ENCODE peak calls at places on chromosomes 5 and 9, in four cellular contexts. One of them, this sample, is unnamed.

GRCh38 chr5:16863380-16864007 is 72.6 kb downstream of the MYO10 start:
- DNase-seq in mesothelial cell of epicardium: no peak
- DNase-seq in kidney epithelial cell: no peak
- DNase-seq in left ventricle myocardium inferior: no peak
- DNase-seq in this sample: no peak

GRCh38 chr9:16728128-16728505 is 142.4 kb downstream of the BNC2 start:
- DNase-seq in kidney epithelial cell: no peak
- DNase-seq in left ventricle myocardium inferior: no peak
- DNase-seq in mesothelial cell of epicardium: no peak
- DNase-seq in this sample: no peak

GRCh38 chr5:95887977-95888376 is 65.5 kb upstream of the GLRX start:
- DNase-seq in kidney epithelial cell: no peak
- DNase-seq in left ventricle myocardium inferior: no peak
- DNase-seq in mesothelial cell of epicardium: no peak
- DNase-seq in this sample: no peak

GRCh38 chr5:174459071-174459702 is 265.2 kb upstream of the MSX2 start:
- DNase-seq in kidney epithelial cell: no peak
- DNase-seq in mesothelial cell of epicardium: no peak
- DNase-seq in left ventricle myocardium inferior: no peak
- DNase-seq in this sample: no peak

GRCh38 chr9:115396071-115396529 is 278.1 kb upstream of the TNC start:
- DNase-seq in mesothelial cell of epicardium: no peak
- DNase-seq in kidney epithelial cell: no peak
- DNase-seq in left ventricle myocardium inferior: no peak
- DNase-seq in this sample: no peak

GRCh38 chr5:100867039-100867562 is 36.0 kb downstream of the ST8SIA4 start:
- DNase-seq in mesothelial cell of epicardium: no peak
- DNase-seq in kidney epithelial cell: no peak
- DNase-seq in left ventricle myocardium inferior: no peak
- DNase-seq in this sample: no peak

GRCh38 chr5:57887851-57888621 is 405.4 kb upstream of the ACTBL2 start:
- DNase-seq in left ventricle myocardium inferior: no peak
- DNase-seq in mesothelial cell of epicardium: no peak
- DNase-seq in kidney epithelial cell: peak; percentile 31
- DNase-seq in this sample: no peak

GRCh38 chr5:133403741-133404364 is 208.5 kb downstream of the FSTL4 start:
- DNase-seq in kidney epithelial cell: no peak
- DNase-seq in left ventricle myocardium inferior: no peak
- DNase-seq in mesothelial cell of epicardium: no peak
- DNase-seq in this sample: no peak

GRCh38 chr9:136007906-136008692 is 46.9 kb upstream of the UBAC1 start:
- DNase-seq in kidney epithelial cell: peak; percentile 35
- DNase-seq in mesothelial cell of epicardium: no peak
- DNase-seq in left ventricle myocardium inferior: no peak
- DNase-seq in this sample: no peak

GRCh38 chr5:159290741-159291140 is 27.7 kb downstream of the UBLCP1 start:
- DNase-seq in left ventricle myocardium inferior: no peak
- DNase-seq in kidney epithelial cell: no peak
- DNase-seq in mesothelial cell of epicardium: no peak
- DNase-seq in this sample: no peak

GRCh38 chr5:159286420-159287035 is 23.4 kb downstream of the UBLCP1 start:
- DNase-seq in kidney epithelial cell: no peak
- DNase-seq in mesothelial cell of epicardium: no peak
- DNase-seq in left ventricle myocardium inferior: no peak
- DNase-seq in this sample: no peak
- TF ChIP-seq CTCF in kidney epithelial cell: peak; percentile 35
- TF ChIP-seq CTCF in mesothelial cell of epicardium: no peak
- TF ChIP-seq CTCF in left ventricle myocardium inferior: peak; percentile 60
- TF ChIP-seq CTCF in this sample: peak; percentile 56

GRCh38 chr9:4859035-4859434 is 66.3 kb downstream of the RCL1 start:
- DNase-seq in kidney epithelial cell: no peak
- DNase-seq in left ventricle myocardium inferior: no peak
- DNase-seq in mesothelial cell of epicardium: no peak
- DNase-seq in this sample: no peak

GRCh38 chr9:4860383-4860782 is 67.6 kb downstream of the RCL1 start:
- DNase-seq in left ventricle myocardium inferior: no peak
- DNase-seq in kidney epithelial cell: no peak
- DNase-seq in mesothelial cell of epicardium: no peak
- DNase-seq in this sample: no peak

GRCh38 chr9:4854191-4854590 is 61.4 kb downstream of the RCL1 start:
- DNase-seq in mesothelial cell of epicardium: no peak
- DNase-seq in kidney epithelial cell: no peak
- DNase-seq in left ventricle myocardium inferior: no peak
- DNase-seq in this sample: no peak

GRCh38 chr9:4855861-4856260 is 63.1 kb downstream of the RCL1 start:
- DNase-seq in mesothelial cell of epicardium: no peak
- DNase-seq in kidney epithelial cell: no peak
- DNase-seq in left ventricle myocardium inferior: no peak
- DNase-seq in this sample: no peak

DNA sequence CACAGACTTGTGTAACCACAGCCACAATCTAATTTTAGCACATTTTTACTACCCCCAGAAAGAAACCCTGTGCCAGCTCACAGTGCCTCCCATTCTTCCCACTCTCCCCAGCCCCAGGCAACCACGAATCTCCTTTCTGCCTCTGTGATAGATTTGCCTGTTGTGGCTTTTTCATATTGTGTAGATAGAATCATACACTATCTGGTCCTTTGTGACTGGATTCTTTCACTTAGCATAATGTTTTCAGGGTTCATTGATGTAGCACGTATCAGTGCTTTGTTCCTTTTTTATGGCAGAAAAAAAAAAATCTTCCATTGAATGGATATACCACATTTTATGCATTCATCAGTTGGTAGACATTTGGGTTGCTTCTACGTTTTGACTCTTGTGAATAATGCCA is 64.4 kb downstream of the RCL1 start:
- DNase-seq in mesothelial cell of epicardium: no peak
- DNase-seq in left ventricle myocardium inferior: no peak
- DNase-seq in kidney epithelial cell: no peak
- DNase-seq in this sample: no peak
- TF ChIP-seq CTCF in mesothelial cell of epicardium: no peak
- TF ChIP-seq CTCF in left ventricle myocardium inferior: no peak
- TF ChIP-seq CTCF in kidney epithelial cell: no peak
- TF ChIP-seq CTCF in this sample: no peak

GRCh38 chr9:72464819-72465218 is 56.6 kb upstream of the TMC1 start:
- DNase-seq in kidney epithelial cell: no peak
- DNase-seq in mesothelial cell of epicardium: no peak
- DNase-seq in left ventricle myocardium inferior: no peak
- DNase-seq in this sample: no peak
- TF ChIP-seq CTCF in kidney epithelial cell: no peak
- TF ChIP-seq CTCF in mesothelial cell of epicardium: no peak
- TF ChIP-seq CTCF in left ventricle myocardium inferior: no peak
- TF ChIP-seq CTCF in this sample: no peak

GRCh38 chr5:89951876-89952275 is 457.7 kb downstream of the CETN3 start:
- DNase-seq in mesothelial cell of epicardium: no peak
- DNase-seq in kidney epithelial cell: no peak
- DNase-seq in left ventricle myocardium inferior: no peak
- DNase-seq in this sample: no peak
- TF ChIP-seq CTCF in mesothelial cell of epicardium: no peak
- TF ChIP-seq CTCF in kidney epithelial cell: no peak
- TF ChIP-seq CTCF in left ventricle myocardium inferior: no peak
- TF ChIP-seq CTCF in this sample: no peak

DNA sequence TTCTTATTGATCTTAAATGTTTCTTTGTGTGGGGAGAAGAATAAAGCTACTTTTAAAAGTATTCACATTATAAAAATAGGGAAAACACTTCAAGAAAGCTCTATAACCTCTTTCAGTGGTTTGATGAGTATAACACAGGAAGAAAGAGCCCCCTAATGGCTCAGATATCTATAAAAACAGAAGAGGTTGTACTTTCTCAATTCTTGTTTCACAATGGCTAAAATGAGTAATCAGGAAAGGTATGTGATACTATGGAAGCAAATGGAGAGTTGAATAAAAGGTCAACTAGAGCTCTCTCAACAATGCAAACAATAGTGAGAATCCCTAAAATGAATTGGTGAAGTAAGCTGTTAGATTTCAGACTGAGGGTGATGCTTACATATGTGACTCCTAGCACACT is 584.6 kb upstream of the CDH18 start:
- DNase-seq in left ventricle myocardium inferior: no peak
- DNase-seq in kidney epithelial cell: peak; percentile 49
- DNase-seq in mesothelial cell of epicardium: no peak
- DNase-seq in this sample: no peak
- TF ChIP-seq CTCF in left ventricle myocardium inferior: no peak
- TF ChIP-seq CTCF in kidney epithelial cell: peak; percentile 11
- TF ChIP-seq CTCF in mesothelial cell of epicardium: no peak
- TF ChIP-seq CTCF in this sample: no peak